ENCODE peak calls at places on chromosomes 1 and 21, in seven cellular contexts. C is uterus; I is pancreas; L is GM10248; A is A549; D is cardiac muscle cell; P is CD4-positive, alpha-beta T cell. O is an unnamed sample.

GRCh38 chr1:176987016-176987415 is 177.5 kb downstream of the ASTN1 start:
- DNase-seq in A (no peak), C (no peak), D (peak), I (no peak), P (no peak), L (no peak), O (no peak)

GRCh38 chr21:44552681-44553080 is 1.4 kb upstream of the KRTAP10-2 start:
- DNase-seq in A (no peak), I (no peak), L (no peak), P (no peak), C (no peak), D (no peak), O (peak)

GRCh38 chr1:181142096-181143043 is 53.9 kb downstream of the IER5 start:
- DNase-seq in P (peak), C (peak), A (peak), L (peak), I (peak), D (peak), O (peak)

GRCh38 chr1:54604572-54605370 is 18.6 kb downstream of the FAM151A start:
- DNase-seq in C (no peak), A (no peak), D (no peak), P (peak), L (no peak), I (no peak), O (no peak)

GRCh38 chr1:20725189-20726106 is 7.1 kb downstream of the SH2D5 start:
- DNase-seq in I (no peak), D (peak), C (no peak), A (no peak), L (no peak), P (no peak), O (no peak)

GRCh38 chr1:21589618-21590017 is 79.5 kb downstream of the RAP1GAP start:
- DNase-seq in I (no peak), L (no peak), P (no peak), D (no peak), C (no peak), A (no peak), O (no peak)

GRCh38 chr1:173870252-173871075 is 2.3 kb downstream of the ZBTB37 start:
- DNase-seq in D (no peak), A (no peak), P (peak), L (peak), C (no peak), I (peak), O (no peak)

GRCh38 chr1:76547916-76548315 is 319.4 kb upstream of the ST6GALNAC5 start:
- DNase-seq in L (no peak), C (no peak), I (no peak), D (no peak), P (no peak), A (no peak), O (no peak)

GRCh38 chr1:22709891-22710687 is 550 bp upstream of the EPHB2 start:
- DNase-seq in L (no peak), D (peak), A (peak), I (peak), C (peak), P (no peak), O (peak)

GRCh38 chr1:15153184-15153841 is at the start of gene TMEM51:
- DNase-seq in D (peak), L (peak), A (peak), I (peak), C (peak), P (no peak), O (peak)

GRCh38 chr1:223665592-223666312 is at the start of gene CAPN8:
- DNase-seq in L (no peak), A (no peak), D (no peak), I (peak), P (no peak), C (no peak), O (no peak)

GRCh38 chr1:54376085-54377039 is 29.8 kb downstream of the SSBP3 start:
- DNase-seq in L (peak), C (no peak), I (no peak), A (no peak), D (no peak), P (no peak), O (no peak)

GRCh38 chr1:227894306-227894721 is 53.4 kb downstream of the WNT9A start:
- DNase-seq in P (peak), C (peak), A (no peak), I (peak), L (no peak), D (no peak), O (peak)

GRCh38 chr1:41513388-41513745 is 28.9 kb upstream of the EDN2 start:
- DNase-seq in D (no peak), L (no peak), A (no peak), I (no peak), P (no peak), C (no peak), O (peak)

GRCh38 chr1:154567386-154568164 is at the start of gene CHRNB2:
- DNase-seq in I (peak), A (peak), D (peak), L (peak), P (peak), C (peak), O (peak)

GRCh38 chr21:38067086-38067739 is 151.0 kb upstream of the KCNJ6 start:
- DNase-seq in L (no peak), D (no peak), C (no peak), P (no peak), A (no peak), I (no peak), O (no peak)

GRCh38 chr21:16840549-16840948 is 672.3 kb upstream of the CXADR start:
- DNase-seq in A (no peak), P (no peak), L (no peak), I (no peak), D (no peak), C (no peak), O (no peak)

GRCh38 chr21:23968722-23969647 is 1638.3 kb downstream of the MRPL39 start:
- DNase-seq in C (no peak), I (peak), P (peak), D (no peak), A (no peak), L (peak), O (peak)

GRCh38 chr1:51605961-51606723 is 10.8 kb upstream of the OSBPL9 start:
- DNase-seq in L (no peak), A (no peak), I (no peak), P (no peak), C (no peak), D (no peak), O (no peak)

GRCh38 chr1:105362438-105362837 is 1612.7 kb downstream of the AMY1C start:
- DNase-seq in L (no peak), D (no peak), C (no peak), A (no peak), I (no peak), P (no peak), O (no peak)

GRCh38 chr1:231883382-231883781 is 256.8 kb downstream of the DISC1 start:
- DNase-seq in D (no peak), C (no peak), A (no peak), I (no peak), P (no peak), L (no peak), O (no peak)

GRCh38 chr1:203041351-203041932 is 15.2 kb downstream of the PPFIA4 start:
- DNase-seq in C (no peak), I (no peak), D (no peak), A (no peak), P (no peak), L (no peak), O (no peak)

GRCh38 chr1:29586991-29587745 is 350.8 kb downstream of the PTPRU start:
- DNase-seq in D (no peak), P (no peak), L (no peak), C (no peak), I (no peak), A (no peak), O (no peak)

GRCh38 chr1:221567859-221568507 is 173.9 kb downstream of the DUSP10 start:
- DNase-seq in A (no peak), C (no peak), D (no peak), I (no peak), L (no peak), P (no peak), O (no peak)

GRCh38 chr1:42419449-42419848 is 36.4 kb downstream of the ZMYND12 start:
- DNase-seq in I (no peak), C (peak), P (no peak), D (peak), A (no peak), L (no peak), O (no peak)

GRCh38 chr1:96416690-96417444 is 304.7 kb upstream of the PTBP2 start:
- DNase-seq in D (peak), A (no peak), P (no peak), C (no peak), L (peak), I (no peak), O (no peak)

GRCh38 chr1:22229374-22229773 is 86.5 kb upstream of the WNT4 start:
- DNase-seq in C (no peak), D (peak), P (no peak), I (no peak), L (no peak), A (peak), O (no peak)

GRCh38 chr1:21931171-21932093 is 5.7 kb downstream of the HSPG2 start:
- DNase-seq in A (peak), C (peak), P (no peak), D (peak), I (no peak), L (no peak), O (no peak)

GRCh38 chr1:153697191-153697872 is 18.8 kb downstream of the NPR1 start:
- DNase-seq in C (peak), P (no peak), L (no peak), D (peak), I (no peak), A (no peak), O (peak)

GRCh38 chr1:226766565-226766964 is 27.5 kb upstream of the ITPKB start:
- DNase-seq in L (no peak), I (no peak), P (no peak), D (no peak), A (no peak), C (no peak), O (no peak)

GRCh38 chr1:53046930-53047329 is 15.1 kb upstream of the PODN start:
- DNase-seq in P (no peak), A (no peak), C (no peak), I (no peak), D (peak), L (no peak), O (no peak)

GRCh38 chr1:202892501-202892900 is 3.6 kb upstream of the RABIF start:
- DNase-seq in L (no peak), I (no peak), A (no peak), P (no peak), C (no peak), D (no peak), O (no peak)

GRCh38 chr1:167790117-167790516 is 68.3 kb downstream of the MPZL1 start:
- DNase-seq in L (no peak), I (no peak), P (no peak), D (no peak), C (no peak), A (no peak), O (no peak)

GRCh38 chr1:96581786-96582185 is 139.8 kb upstream of the PTBP2 start:
- DNase-seq in L (no peak), C (no peak), A (no peak), I (no peak), P (no peak), D (no peak), O (no peak)

GRCh38 chr1:170261669-170262068 is 115.9 kb downstream of the NTMT2 start:
- DNase-seq in A (no peak), L (no peak), D (no peak), C (no peak), P (no peak), I (no peak), O (no peak)

GRCh38 chr1:4433075-4433474 is 221.3 kb upstream of the AJAP1 start:
- DNase-seq in D (no peak), L (no peak), P (no peak), C (no peak), I (no peak), A (no peak), O (no peak)

GRCh38 chr1:223189903-223190724 is 47.1 kb upstream of the TLR5 start:
- DNase-seq in A (peak), L (no peak), C (no peak), P (peak), D (no peak), I (no peak), O (no peak)

GRCh38 chr1:16903054-16903453 is 7.3 kb downstream of the RNU1-2 start:
- DNase-seq in I (no peak), C (no peak), L (no peak), P (no peak), D (peak), A (no peak), O (no peak)

GRCh38 chr1:35883681-35884155 is 709 bp downstream of the AGO1 start:
- DNase-seq in C (peak), A (peak), L (peak), I (peak), P (peak), D (peak), O (peak)

GRCh38 chr21:45999581-46000181 is 18.1 kb downstream of the COL6A1 start:
- DNase-seq in C (no peak), A (no peak), P (no peak), D (no peak), I (no peak), L (no peak), O (no peak)

GRCh38 chr1:81550753-81551152 is 250.0 kb upstream of the ADGRL2 start:
- DNase-seq in C (no peak), I (no peak), D (no peak), L (no peak), A (no peak), P (no peak), O (no peak)

GRCh38 chr1:81547261-81547911 is 253.3 kb upstream of the ADGRL2 start:
- DNase-seq in I (no peak), L (no peak), A (no peak), C (no peak), D (peak), P (no peak), O (no peak)

GRCh38 chr1:81547912-81548303 is 252.8 kb upstream of the ADGRL2 start:
- DNase-seq in C (no peak), I (no peak), L (no peak), A (no peak), P (no peak), D (peak), O (no peak)

GRCh38 chr1:81548918-81549587 is 251.7 kb upstream of the ADGRL2 start:
- DNase-seq in P (no peak), D (no peak), I (no peak), C (no peak), L (no peak), A (no peak), O (no peak)

GRCh38 chr1:81549588-81550127 is 251.1 kb upstream of the ADGRL2 start:
- DNase-seq in L (peak), C (no peak), P (no peak), D (peak), A (peak), I (no peak), O (no peak)
- TF ChIP-seq CTCF in L (peak), C (peak), P (no peak), D (peak), A (peak), I (no peak), O (peak)

GRCh38 chr1:230104395-230105244 is 37.6 kb downstream of the GALNT2 start:
- DNase-seq in I (peak), P (peak), C (peak), A (peak), D (peak), L (peak), O (peak)
- TF ChIP-seq CTCF in I (no peak), P (no peak), C (no peak), A (no peak), D (no peak), L (no peak), O (no peak)

GRCh38 chr21:31975491-31975890 is 102.7 kb downstream of the HUNK start:
- DNase-seq in P (no peak), C (no peak), A (no peak), L (no peak), I (no peak), D (no peak), O (no peak)
- TF ChIP-seq CTCF in P (no peak), C (no peak), A (no peak), L (no peak), I (no peak), D (no peak), O (no peak)

GRCh38 chr1:43606624-43607023 is 43.3 kb upstream of the KDM4A start:
- DNase-seq in L (no peak), C (no peak), I (no peak), D (no peak), P (no peak), A (no peak), O (no peak)
- TF ChIP-seq CTCF in L (no peak), C (no peak), I (no peak), D (no peak), P (no peak), A (no peak), O (no peak)

GRCh38 chr1:81760487-81761097 is 40.1 kb upstream of the ADGRL2 start:
- DNase-seq in P (no peak), L (no peak), A (no peak), I (no peak), C (no peak), D (peak), O (no peak)
- TF ChIP-seq CTCF in P (no peak), L (peak), A (peak), I (peak), C (no peak), D (peak), O (no peak)

GRCh38 chr1:230215049-230215448 is 148.0 kb downstream of the GALNT2 start:
- DNase-seq in A (no peak), I (peak), P (no peak), L (no peak), C (peak), D (peak), O (peak)
- TF ChIP-seq CTCF in A (peak), I (peak), P (no peak), L (peak), C (peak), D (peak), O (no peak)

GRCh38 chr1:32240140-32240951 is 6.7 kb upstream of the FAM167B start:
- DNase-seq in D (peak), A (peak), I (peak), C (peak), L (no peak), P (peak), O (peak)
- TF ChIP-seq CTCF in D (peak), A (peak), I (peak), C (peak), L (peak), P (peak), O (no peak)

O was measured in endothelial cell.